ENCODE peak calls at places on chromosomes 11 and 22, in four cellular contexts. K, I, B and L are unnamed samples.
A peak's percentile ranks its signal among the peaks of the same experiment; 100 is the strongest.

GRCh38 chr11:117934526-117935307 is 5.5 kb upstream of the TMPRSS13 start:
- DNase-seq in K (no peak), I (no peak), B (no peak), L (no peak)

GRCh38 chr11:109775686-109776085 is 317.5 kb upstream of the ZC3H12C start:
- DNase-seq in K (no peak), I (no peak), B (peak; percentile 6), L (no peak)

GRCh38 chr11:86218125-86219081 is 26.1 kb upstream of the EED start:
- DNase-seq in K (peak; percentile 87), I (peak; percentile 76), B (peak; percentile 91), L (peak; percentile 85)

GRCh38 chr22:38981005-38981658 is 1.0 kb upstream of the APOBEC3B start:
- DNase-seq in K (peak; percentile 18), I (peak; percentile 31), B (peak; percentile 76), L (peak; percentile 9)

GRCh38 chr11:128572965-128573364 is 14.4 kb downstream of the ETS1 start:
- DNase-seq in K (no peak), I (no peak), B (peak; percentile 62), L (no peak)

GRCh38 chr11:117145393-117145761 is 1.3 kb downstream of the PAFAH1B2 start:
- DNase-seq in K (peak; percentile 56), I (peak; percentile 32), B (peak; percentile 30), L (peak; percentile 53)

GRCh38 chr11:12547953-12548650 is 126.1 kb upstream of the TEAD1 start:
- DNase-seq in K (no peak), I (no peak), B (no peak), L (no peak)

GRCh38 chr11:114773541-114774338 is 95.4 kb downstream of the NXPE2 start:
- DNase-seq in K (no peak), I (no peak), B (peak; percentile 17), L (no peak)

GRCh38 chr11:108890482-108891092 is 225.7 kb downstream of the DDX10 start:
- DNase-seq in K (no peak), I (no peak), B (no peak), L (no peak)

GRCh38 chr11:76075699-76076098 is 130.6 kb downstream of the WNT11 start:
- DNase-seq in K (peak; percentile 3), I (peak; percentile 67), B (no peak), L (no peak)

GRCh38 chr22:20624161-20624616 is 116.8 kb downstream of the MED15 start:
- DNase-seq in K (no peak), I (peak; percentile 31), B (no peak), L (no peak)

GRCh38 chr11:130448416-130449068 is at the start of gene ADAMTS15:
- DNase-seq in K (peak; percentile 90), I (peak; percentile 84), B (peak; percentile 95), L (peak; percentile 95)

GRCh38 chr22:37387793-37388192 is 39.5 kb downstream of the ELFN2 start:
- DNase-seq in K (no peak), I (no peak), B (no peak), L (no peak)

GRCh38 chr11:11349870-11350325 is 3.2 kb downstream of the CSNK2A3 start:
- DNase-seq in K (peak; percentile 81), I (peak; percentile 90), B (no peak), L (no peak)

GRCh38 chr22:25027959-25028840 is 75.7 kb downstream of the KIAA1671 start:
- DNase-seq in K (peak; percentile 51), I (no peak), B (peak; percentile 81), L (peak; percentile 39)

GRCh38 chr22:23251445-23252093 is 71.3 kb downstream of the BCR start:
- DNase-seq in K (peak; percentile 10), I (peak; percentile 45), B (no peak), L (peak; percentile 50)

GRCh38 chr22:42902875-42903510 is 45.9 kb upstream of the ARFGAP3 start:
- DNase-seq in K (peak; percentile 37), I (peak; percentile 87), B (peak; percentile 50), L (peak; percentile 50)

GRCh38 chr11:24240496-24240895 is 256.4 kb upstream of the LUZP2 start:
- DNase-seq in K (no peak), I (no peak), B (no peak), L (no peak)

DNA sequence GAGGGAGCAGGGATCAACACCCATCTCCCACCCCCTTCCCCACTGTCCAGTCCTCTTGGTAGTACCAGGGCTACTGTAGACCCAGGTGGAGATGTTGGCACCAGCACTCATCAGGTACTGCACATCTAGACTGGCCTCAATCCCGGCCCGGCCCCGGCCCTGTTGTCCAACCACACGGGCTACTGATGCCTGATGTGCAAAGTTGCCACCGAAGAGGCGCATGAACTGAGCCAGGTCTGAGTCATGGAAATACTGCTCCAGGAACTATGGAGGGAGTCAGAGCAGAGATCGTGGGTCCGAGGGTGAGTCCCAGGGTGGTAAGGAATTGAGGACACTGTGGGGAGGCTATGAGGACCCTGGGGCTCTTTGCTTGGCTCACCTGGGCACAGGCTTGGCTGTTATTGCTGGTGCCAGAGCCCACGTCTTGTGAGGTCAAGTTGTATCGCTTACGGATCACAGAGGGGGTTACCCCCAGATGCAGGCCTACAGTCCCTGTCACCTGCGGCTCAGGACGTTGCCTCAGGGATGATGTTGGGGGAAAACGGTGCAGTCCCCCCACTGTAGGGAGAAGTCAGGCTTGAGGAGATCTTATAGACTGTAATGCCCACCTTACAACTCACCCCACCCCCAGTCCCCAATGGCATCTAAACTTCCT is 2.5 kb downstream of the TPP1 start:
- DNase-seq in K (no peak), I (no peak), B (no peak), L (no peak)
- H3K4me3 ChIP-seq in K (no peak overlapping the region), I (no peak overlapping the region), B (no peak overlapping the region), L (no peak overlapping the region)

GRCh38 chr11:92224394-92225205 is at the start of gene FAT3:
- DNase-seq in K (peak; percentile 39), I (peak; percentile 41), B (peak; percentile 81), L (peak; percentile 44)
- H3K4me3 ChIP-seq in K (peak within 1 kb of the TSS; percentile 34), I (peak within 1 kb of the TSS; percentile 47), B (peak within 1 kb of the TSS; percentile 90), L (peak within 1 kb of the TSS; percentile 42)

GRCh38 chr22:36153756-36154155 is 6.8 kb downstream of the APOL3 start:
- DNase-seq in K (no peak), I (no peak), B (no peak), L (no peak)

GRCh38 chr22:36156119-36156514 is 4.4 kb downstream of the APOL3 start:
- DNase-seq in K (no peak), I (no peak), B (no peak), L (no peak)

GRCh38 chr22:36155702-36156101 is 4.9 kb downstream of the APOL3 start:
- DNase-seq in K (peak; percentile 52), I (no peak), B (no peak), L (peak; percentile 63)

GRCh38 chr22:36160499-36160942 is at the start of gene APOL3:
- DNase-seq in K (peak; percentile 73), I (peak; percentile 47), B (no peak), L (peak; percentile 70)

DNA sequence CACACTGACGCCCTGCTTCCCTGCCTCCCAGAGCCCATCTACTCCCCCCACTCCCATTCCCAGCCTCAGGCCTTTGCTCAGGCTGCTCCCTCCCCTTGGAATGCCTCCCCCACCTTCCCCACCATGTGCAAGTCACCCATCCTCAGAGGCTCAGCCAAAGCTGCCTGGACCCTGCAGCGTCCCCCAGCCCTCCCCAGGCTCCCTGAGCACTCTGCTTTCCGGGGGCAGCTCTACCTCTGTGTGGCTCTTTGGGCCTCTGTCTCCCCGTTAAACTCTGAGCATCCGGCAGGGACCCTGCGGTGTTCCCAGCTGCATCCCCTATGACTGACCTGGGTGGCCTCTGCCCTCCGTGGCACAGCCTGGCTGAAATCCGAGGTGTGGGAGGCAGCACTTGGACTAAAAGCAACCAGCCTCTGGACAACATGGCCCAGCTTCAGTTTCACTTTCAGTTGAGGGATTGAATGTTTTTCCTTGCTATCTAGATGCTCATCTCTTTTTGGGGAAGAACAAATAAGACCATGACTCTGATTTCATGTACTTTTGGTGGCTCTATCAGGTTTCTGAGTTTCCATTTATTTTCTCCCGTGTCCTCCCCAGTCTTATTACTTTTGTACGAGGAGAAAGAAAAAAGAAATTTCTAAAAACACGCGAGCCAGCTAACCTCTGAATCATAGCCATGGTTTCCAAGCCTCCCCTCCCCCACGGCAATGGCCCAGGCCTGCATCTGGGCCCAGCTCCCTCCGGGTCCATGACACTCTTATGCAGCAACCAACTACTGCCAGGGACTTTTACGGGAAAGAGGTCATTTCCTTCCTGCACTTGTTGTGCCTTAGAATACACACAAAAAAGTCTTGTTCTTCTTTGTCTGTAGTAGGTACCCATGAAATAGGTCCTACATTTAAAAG is 3.8 kb downstream of the APOL3 start:
- DNase-seq in K (peak; percentile 94), I (peak; percentile 77), B (peak; percentile 72), L (peak; percentile 92)
- H3K4me3 ChIP-seq in K (peak overlapping the region; percentile 36), I (peak overlapping the region; percentile 39), B (no peak overlapping the region), L (peak overlapping the region; percentile 52)

DNA sequence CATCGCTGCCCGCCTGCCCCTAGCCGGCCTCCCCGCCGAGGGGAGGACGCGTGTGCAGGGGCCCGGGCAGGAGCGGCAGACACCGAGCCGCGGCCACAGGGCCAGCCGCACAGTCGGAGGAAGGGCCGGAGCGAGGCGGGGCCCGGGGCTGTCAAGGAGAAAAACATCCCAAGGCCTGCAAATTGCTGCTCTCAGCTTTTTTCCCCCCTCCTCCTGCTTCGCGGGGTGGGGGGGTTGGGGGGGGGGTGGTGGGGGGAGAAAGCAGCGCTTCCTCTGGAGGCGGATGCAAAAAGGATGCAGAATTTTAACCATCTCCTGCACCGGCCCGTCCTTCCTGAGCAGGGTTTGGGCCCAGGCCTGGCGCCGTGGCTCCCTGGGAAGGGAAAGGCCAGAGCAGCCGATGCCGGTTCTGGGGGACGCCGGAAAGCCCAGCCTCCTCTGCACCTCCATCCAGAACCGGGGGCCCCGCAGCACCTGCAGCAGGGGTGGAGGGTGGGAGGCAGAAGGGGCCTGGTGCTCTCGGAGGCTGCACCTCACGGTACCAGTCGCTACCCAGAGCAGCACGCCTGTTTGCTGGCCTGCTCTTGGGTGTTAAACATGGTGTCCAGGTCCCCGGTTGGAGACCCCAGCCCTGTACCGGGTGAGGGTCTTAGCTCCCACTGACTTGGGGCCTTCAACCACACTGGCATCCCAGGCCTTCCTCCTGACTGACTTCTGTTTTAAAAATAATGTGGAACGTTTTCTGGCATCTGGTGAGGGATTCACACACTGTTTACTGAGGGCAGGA is 77.3 kb upstream of the WNT7B start:
- DNase-seq in K (peak; percentile 77), I (peak; percentile 45), B (no peak), L (peak; percentile 85)
- H3K4me3 ChIP-seq in K (peak overlapping the region; percentile 60), I (peak overlapping the region; percentile 77), B (no peak overlapping the region), L (peak overlapping the region; percentile 53)

DNA sequence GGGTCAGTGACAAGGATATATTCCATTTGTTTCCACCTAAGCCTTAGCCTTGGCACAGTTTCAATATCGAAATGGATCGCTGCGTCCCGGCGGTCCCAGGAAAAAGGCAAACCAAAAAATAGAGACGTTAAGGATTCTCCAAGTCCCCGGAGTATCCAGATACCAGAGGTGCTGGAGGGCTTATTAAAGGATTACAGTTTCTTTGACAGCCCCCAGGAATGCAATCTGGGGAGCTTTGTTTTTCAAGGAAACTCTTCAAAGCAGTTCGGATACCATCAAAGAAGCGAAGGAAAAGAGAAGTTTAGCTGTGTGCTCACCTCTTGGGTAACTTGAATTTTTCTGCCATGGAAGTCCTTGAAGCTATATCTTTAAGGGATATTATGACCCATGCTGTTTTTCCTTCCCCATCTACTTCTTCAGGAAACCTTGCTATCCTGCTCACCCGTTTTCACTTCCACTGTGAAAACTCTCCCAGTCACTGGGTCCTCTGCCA is 600 bp upstream of the GPR83 start:
- DNase-seq in K (no peak), I (no peak), B (peak; percentile 29), L (peak; percentile 6)
- H3K4me3 ChIP-seq in K (peak overlapping the region; percentile 34), I (peak overlapping the region; percentile 36), B (peak overlapping the region; percentile 75), L (peak overlapping the region; percentile 31)